ENCODE peak calls at places on chromosomes 6 and 20, in ten cellular contexts. One of them, this sample, is unnamed.

GRCh38 chr6:156395276-156395675 is 381.9 kb upstream of the ARID1B start:
- DNase-seq in right lobe of liver: no peak
- DNase-seq in ovary: no peak
- DNase-seq in upper lobe of left lung: no peak
- DNase-seq in K562: no peak
- DNase-seq in vagina: no peak
- DNase-seq in body of pancreas: no peak
- DNase-seq in uterus: no peak
- DNase-seq in A549: no peak
- DNase-seq in lower leg skin: peak; percentile 53
- DNase-seq in this sample: no peak

GRCh38 chr6:156886409-156886808 is 109.2 kb downstream of the ARID1B start:
- DNase-seq in right lobe of liver: no peak
- DNase-seq in ovary: no peak
- DNase-seq in upper lobe of left lung: peak; percentile 58
- DNase-seq in K562: no peak
- DNase-seq in vagina: no peak
- DNase-seq in body of pancreas: peak; percentile 48
- DNase-seq in uterus: no peak
- DNase-seq in A549: no peak
- DNase-seq in lower leg skin: no peak
- DNase-seq in this sample: no peak

GRCh38 chr20:4162766-4163165 is 147.4 kb upstream of the RNF24 start:
- DNase-seq in right lobe of liver: no peak
- DNase-seq in ovary: no peak
- DNase-seq in upper lobe of left lung: no peak
- DNase-seq in K562: no peak
- DNase-seq in vagina: no peak
- DNase-seq in body of pancreas: no peak
- DNase-seq in uterus: no peak
- DNase-seq in A549: no peak
- DNase-seq in lower leg skin: no peak
- DNase-seq in this sample: no peak

GRCh38 chr6:136740050-136740974 is 52.0 kb downstream of the MAP3K5 start:
- DNase-seq in right lobe of liver: no peak
- DNase-seq in ovary: no peak
- DNase-seq in upper lobe of left lung: no peak
- DNase-seq in K562: no peak
- DNase-seq in vagina: no peak
- DNase-seq in body of pancreas: no peak
- DNase-seq in uterus: no peak
- DNase-seq in A549: no peak
- DNase-seq in lower leg skin: no peak
- DNase-seq in this sample: no peak

GRCh38 chr6:116385462-116385807 is 14.7 kb downstream of the DSE start:
- DNase-seq in right lobe of liver: no peak
- DNase-seq in ovary: no peak
- DNase-seq in upper lobe of left lung: no peak
- DNase-seq in K562: no peak
- DNase-seq in vagina: no peak
- DNase-seq in body of pancreas: no peak
- DNase-seq in uterus: no peak
- DNase-seq in A549: no peak
- DNase-seq in lower leg skin: no peak
- DNase-seq in this sample: no peak

GRCh38 chr6:33800248-33800647 is 3.6 kb downstream of the MLN start:
- DNase-seq in right lobe of liver: no peak
- DNase-seq in ovary: no peak
- DNase-seq in upper lobe of left lung: no peak
- DNase-seq in K562: no peak
- DNase-seq in vagina: no peak
- DNase-seq in body of pancreas: no peak
- DNase-seq in uterus: no peak
- DNase-seq in A549: no peak
- DNase-seq in lower leg skin: no peak
- DNase-seq in this sample: no peak

GRCh38 chr6:143743256-143744166 is 65.7 kb downstream of the PHACTR2 start:
- DNase-seq in right lobe of liver: no peak
- DNase-seq in ovary: peak; percentile 46
- DNase-seq in upper lobe of left lung: no peak
- DNase-seq in K562: no peak
- DNase-seq in vagina: no peak
- DNase-seq in body of pancreas: no peak
- DNase-seq in uterus: peak; percentile 45
- DNase-seq in A549: no peak
- DNase-seq in lower leg skin: no peak
- DNase-seq in this sample: no peak

GRCh38 chr6:54204921-54205511 is 93.8 kb downstream of the MLIP start:
- DNase-seq in right lobe of liver: no peak
- DNase-seq in ovary: no peak
- DNase-seq in upper lobe of left lung: no peak
- DNase-seq in K562: no peak
- DNase-seq in vagina: no peak
- DNase-seq in body of pancreas: no peak
- DNase-seq in uterus: no peak
- DNase-seq in A549: no peak
- DNase-seq in lower leg skin: no peak
- DNase-seq in this sample: no peak

GRCh38 chr6:43412541-43412940 is 14.8 kb upstream of the ABCC10 start:
- DNase-seq in right lobe of liver: no peak
- DNase-seq in ovary: no peak
- DNase-seq in upper lobe of left lung: no peak
- DNase-seq in K562: no peak
- DNase-seq in vagina: no peak
- DNase-seq in body of pancreas: no peak
- DNase-seq in uterus: no peak
- DNase-seq in A549: no peak
- DNase-seq in lower leg skin: no peak
- DNase-seq in this sample: no peak

GRCh38 chr6:107318100-107318736 is 141.1 kb downstream of the PDSS2 start:
- DNase-seq in right lobe of liver: peak; percentile 52
- DNase-seq in ovary: peak; percentile 26
- DNase-seq in upper lobe of left lung: peak; percentile 72
- DNase-seq in K562: peak; percentile 43
- DNase-seq in vagina: no peak
- DNase-seq in body of pancreas: peak; percentile 49
- DNase-seq in uterus: peak; percentile 18
- DNase-seq in A549: peak; percentile 41
- DNase-seq in lower leg skin: no peak
- DNase-seq in this sample: peak; percentile 68

GRCh38 chr6:11645016-11645415 is 107.5 kb downstream of the TMEM170B start:
- DNase-seq in right lobe of liver: no peak
- DNase-seq in ovary: no peak
- DNase-seq in upper lobe of left lung: no peak
- DNase-seq in K562: no peak
- DNase-seq in vagina: no peak
- DNase-seq in body of pancreas: no peak
- DNase-seq in uterus: no peak
- DNase-seq in A549: no peak
- DNase-seq in lower leg skin: no peak
- DNase-seq in this sample: no peak

GRCh38 chr6:132496519-132497180 is 16.3 kb downstream of the STX7 start:
- DNase-seq in right lobe of liver: no peak
- DNase-seq in ovary: no peak
- DNase-seq in upper lobe of left lung: no peak
- DNase-seq in K562: no peak
- DNase-seq in vagina: no peak
- DNase-seq in body of pancreas: no peak
- DNase-seq in uterus: no peak
- DNase-seq in A549: no peak
- DNase-seq in lower leg skin: no peak
- DNase-seq in this sample: no peak

GRCh38 chr6:32254761-32255211 is 30.9 kb upstream of the NOTCH4 start:
- DNase-seq in right lobe of liver: no peak
- DNase-seq in ovary: peak; percentile 35
- DNase-seq in upper lobe of left lung: no peak
- DNase-seq in K562: peak; percentile 20
- DNase-seq in vagina: no peak
- DNase-seq in body of pancreas: no peak
- DNase-seq in uterus: peak; percentile 36
- DNase-seq in A549: peak; percentile 25
- DNase-seq in lower leg skin: no peak
- DNase-seq in this sample: no peak

GRCh38 chr6:32252326-32253009 is 28.6 kb upstream of the NOTCH4 start:
- DNase-seq in right lobe of liver: no peak
- DNase-seq in ovary: no peak
- DNase-seq in upper lobe of left lung: no peak
- DNase-seq in K562: no peak
- DNase-seq in vagina: no peak
- DNase-seq in body of pancreas: no peak
- DNase-seq in uterus: no peak
- DNase-seq in A549: no peak
- DNase-seq in lower leg skin: no peak
- DNase-seq in this sample: no peak

GRCh38 chr6:32255212-32256153 is 31.6 kb upstream of the NOTCH4 start:
- DNase-seq in right lobe of liver: no peak
- DNase-seq in ovary: peak; percentile 77
- DNase-seq in upper lobe of left lung: peak; percentile 68
- DNase-seq in K562: peak; percentile 70
- DNase-seq in vagina: no peak
- DNase-seq in body of pancreas: peak; percentile 53
- DNase-seq in uterus: peak; percentile 87
- DNase-seq in A549: peak; percentile 72
- DNase-seq in lower leg skin: peak; percentile 61
- DNase-seq in this sample: peak; percentile 76
- TF ChIP-seq POLR2A in right lobe of liver: no peak
- TF ChIP-seq POLR2A in ovary: no peak
- TF ChIP-seq POLR2A in upper lobe of left lung: no peak
- TF ChIP-seq POLR2A in K562: peak; percentile 35
- TF ChIP-seq POLR2A in vagina: peak; percentile 5
- TF ChIP-seq POLR2A in body of pancreas: no peak
- TF ChIP-seq POLR2A in uterus: no peak
- TF ChIP-seq POLR2A in A549: no peak
- TF ChIP-seq POLR2A in lower leg skin: no peak
- TF ChIP-seq POLR2A in this sample: no peak

DNA sequence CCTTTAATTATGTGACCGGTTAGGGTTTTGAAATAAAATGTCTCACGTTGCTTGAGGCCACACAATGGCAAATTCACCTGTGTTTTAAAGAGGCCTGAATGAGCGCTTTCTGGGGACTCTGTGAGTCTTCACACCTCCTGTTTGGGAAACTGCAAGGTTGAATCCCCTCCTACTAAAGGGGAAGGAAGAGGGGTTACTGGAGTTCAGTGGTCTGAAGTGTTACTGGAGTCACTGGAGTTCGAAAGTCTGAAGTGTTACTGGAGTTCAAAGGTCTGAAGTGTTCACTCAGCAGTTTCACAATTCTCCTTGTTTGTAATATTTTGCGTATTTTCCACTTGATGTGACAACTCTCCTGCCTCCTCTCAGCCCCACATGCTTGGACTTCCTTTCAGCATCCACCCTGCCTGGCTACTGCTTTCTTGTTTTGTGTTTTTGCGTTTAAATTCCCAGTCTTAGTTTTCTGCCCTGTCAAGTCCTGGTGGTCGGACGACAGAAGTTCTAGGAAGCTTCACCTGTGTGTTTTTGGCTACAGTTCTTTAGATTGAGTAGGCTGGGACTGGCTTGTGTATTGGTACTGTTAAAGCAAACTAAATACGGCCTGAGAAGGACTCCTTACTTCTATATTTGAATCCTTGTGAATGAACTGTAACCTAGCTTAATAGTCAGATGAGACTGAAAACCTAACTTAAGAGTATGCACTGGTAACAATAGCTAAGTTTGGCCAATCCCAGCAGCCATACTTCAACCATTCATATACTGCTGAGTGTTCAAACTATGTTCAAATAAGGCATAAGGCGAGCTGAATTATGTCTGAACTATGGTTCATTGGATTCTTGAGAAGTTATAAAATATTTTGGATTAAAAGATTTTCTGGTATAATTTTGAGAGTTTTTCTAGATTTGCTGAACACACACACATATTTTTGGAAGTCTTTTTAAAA is 2.0 kb downstream of the SMPDL3A start:
- DNase-seq in right lobe of liver: no peak
- DNase-seq in ovary: no peak
- DNase-seq in upper lobe of left lung: peak; percentile 52
- DNase-seq in K562: no peak
- DNase-seq in vagina: no peak
- DNase-seq in body of pancreas: no peak
- DNase-seq in uterus: no peak
- DNase-seq in A549: no peak
- DNase-seq in lower leg skin: no peak
- DNase-seq in this sample: no peak
- TF ChIP-seq POLR2A in right lobe of liver: peak; percentile 51
- TF ChIP-seq POLR2A in ovary: no peak
- TF ChIP-seq POLR2A in upper lobe of left lung: no peak
- TF ChIP-seq POLR2A in K562: no peak
- TF ChIP-seq POLR2A in vagina: no peak
- TF ChIP-seq POLR2A in body of pancreas: no peak
- TF ChIP-seq POLR2A in uterus: no peak
- TF ChIP-seq POLR2A in A549: no peak
- TF ChIP-seq POLR2A in lower leg skin: no peak
- TF ChIP-seq POLR2A in this sample: no peak

GRCh38 chr20:46129955-46130481 is 11.9 kb downstream of the CD40 start:
- DNase-seq in right lobe of liver: peak; percentile 13
- DNase-seq in ovary: no peak
- DNase-seq in upper lobe of left lung: no peak
- DNase-seq in K562: no peak
- DNase-seq in vagina: no peak
- DNase-seq in body of pancreas: no peak
- DNase-seq in uterus: no peak
- DNase-seq in A549: no peak
- DNase-seq in lower leg skin: no peak
- DNase-seq in this sample: no peak
- TF ChIP-seq POLR2A in right lobe of liver: no peak
- TF ChIP-seq POLR2A in ovary: no peak
- TF ChIP-seq POLR2A in upper lobe of left lung: no peak
- TF ChIP-seq POLR2A in K562: no peak
- TF ChIP-seq POLR2A in vagina: no peak
- TF ChIP-seq POLR2A in body of pancreas: no peak
- TF ChIP-seq POLR2A in uterus: no peak
- TF ChIP-seq POLR2A in A549: no peak
- TF ChIP-seq POLR2A in lower leg skin: no peak
- TF ChIP-seq POLR2A in this sample: no peak

DNA sequence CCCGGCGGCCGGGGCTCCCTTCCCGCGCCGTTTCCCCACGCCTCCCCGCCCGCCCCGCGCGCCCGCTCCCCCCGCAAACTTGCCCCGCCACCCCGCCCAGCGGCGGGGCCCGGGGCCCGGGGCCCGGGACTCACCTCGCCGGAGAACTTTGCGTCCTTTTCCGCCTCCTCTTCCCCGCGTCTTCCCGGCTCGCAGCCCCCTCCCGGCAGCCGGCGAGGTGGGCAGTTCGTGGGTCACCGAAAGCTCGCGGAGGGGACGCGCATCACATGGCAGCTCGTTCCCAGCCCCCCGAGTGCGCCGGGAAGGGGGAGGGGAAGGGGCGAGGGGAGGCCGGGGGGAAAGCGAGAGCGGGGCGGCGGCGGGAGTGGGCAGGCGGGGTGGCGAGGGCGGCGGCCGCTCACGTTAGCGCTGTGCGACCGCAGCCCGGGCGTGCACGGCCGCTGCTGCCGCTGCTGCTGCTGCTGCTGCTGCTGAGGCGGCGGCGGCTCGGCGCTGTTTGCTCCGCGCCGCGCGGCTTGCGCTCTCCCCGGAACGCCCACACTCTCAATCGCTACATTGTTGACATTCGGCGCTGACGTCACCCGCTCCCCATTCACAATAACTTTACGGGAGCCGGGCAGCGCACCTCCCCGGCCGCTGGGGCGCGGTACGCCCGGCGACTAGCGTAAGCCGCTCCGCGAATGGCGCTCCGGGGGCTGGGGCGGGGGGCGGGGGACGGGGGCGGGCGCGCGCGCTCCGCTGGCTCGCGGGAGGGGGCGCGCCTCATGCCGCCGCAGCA is at the start of gene BACH2:
- DNase-seq in right lobe of liver: peak; percentile 93
- DNase-seq in ovary: peak; percentile 93
- DNase-seq in upper lobe of left lung: peak; percentile 93
- DNase-seq in K562: peak; percentile 84
- DNase-seq in vagina: no peak
- DNase-seq in body of pancreas: peak; percentile 95
- DNase-seq in uterus: peak; percentile 95
- DNase-seq in A549: peak; percentile 52
- DNase-seq in lower leg skin: peak; percentile 89
- DNase-seq in this sample: peak; percentile 87
- TF ChIP-seq POLR2A in right lobe of liver: peak; percentile 78
- TF ChIP-seq POLR2A in ovary: peak; percentile 60
- TF ChIP-seq POLR2A in upper lobe of left lung: no peak
- TF ChIP-seq POLR2A in K562: no peak
- TF ChIP-seq POLR2A in vagina: peak; percentile 38
- TF ChIP-seq POLR2A in body of pancreas: peak; percentile 65
- TF ChIP-seq POLR2A in uterus: peak; percentile 58
- TF ChIP-seq POLR2A in A549: no peak
- TF ChIP-seq POLR2A in lower leg skin: peak; percentile 51
- TF ChIP-seq POLR2A in this sample: no peak

This sample was measured in erythroblast.